ENCODE peak calls at places on chromosomes 7 and 10, in four cellular contexts. J, S, Z and F are unnamed samples.

GRCh38 chr10:22927661-22928403 is at the start of gene ARMC3:
- DNase-seq in J (no peak), S (no peak), Z (no peak), F (no peak)

GRCh38 chr10:104350146-104350635 is 3.4 kb upstream of the CFAP58 start:
- DNase-seq in J (no peak), S (no peak), Z (no peak), F (no peak)

GRCh38 chr10:124259139-124259825 is 159.4 kb downstream of the OAT start:
- DNase-seq in J (no peak), S (no peak), Z (no peak), F (no peak)

GRCh38 chr7:38147005-38147404 is 31.0 kb upstream of the STARD3NL start:
- DNase-seq in J (no peak), S (no peak), Z (no peak), F (no peak)

GRCh38 chr7:158365332-158365731 is 222.3 kb downstream of the PTPRN2 start:
- DNase-seq in J (no peak), S (no peak), Z (peak), F (no peak)

GRCh38 chr7:105794741-105795729 is 81.4 kb downstream of the ATXN7L1 start:
- DNase-seq in J (peak), S (no peak), Z (no peak), F (no peak)

GRCh38 chr10:97851341-97852001 is 1.8 kb downstream of the GOLGA7B start:
- DNase-seq in J (no peak), S (no peak), Z (no peak), F (no peak)

GRCh38 chr7:107993879-107994278 is 9.1 kb downstream of the LAMB1 start:
- DNase-seq in J (no peak), S (no peak), Z (no peak), F (no peak)

GRCh38 chr7:27576360-27576944 is 86.2 kb downstream of the HIBADH start:
- DNase-seq in J (peak), S (no peak), Z (no peak), F (no peak)

GRCh38 chr10:46542567-46543323 is 13.7 kb downstream of the GPRIN2 start:
- DNase-seq in J (no peak), S (no peak), Z (no peak), F (peak)

GRCh38 chr10:91493313-91493712 is 83.2 kb downstream of the HECTD2 start:
- DNase-seq in J (no peak), S (no peak), Z (no peak), F (no peak)

GRCh38 chr10:78318305-78318704 is 284.6 kb downstream of the RPS24 start:
- DNase-seq in J (no peak), S (no peak), Z (no peak), F (peak)

GRCh38 chr7:128200376-128200775 is 40.7 kb upstream of the LEP start:
- DNase-seq in J (no peak), S (no peak), Z (no peak), F (no peak)

GRCh38 chr7:24874791-24875190 is 105.2 kb downstream of the OSBPL3 start:
- DNase-seq in J (no peak), S (no peak), Z (no peak), F (no peak)

GRCh38 chr10:32377458-32378370 is 30.8 kb upstream of the EPC1 start:
- DNase-seq in J (no peak), S (no peak), Z (no peak), F (no peak)
- H3K27ac ChIP-seq in J (no peak), S (peak), Z (peak), F (peak)

DNA sequence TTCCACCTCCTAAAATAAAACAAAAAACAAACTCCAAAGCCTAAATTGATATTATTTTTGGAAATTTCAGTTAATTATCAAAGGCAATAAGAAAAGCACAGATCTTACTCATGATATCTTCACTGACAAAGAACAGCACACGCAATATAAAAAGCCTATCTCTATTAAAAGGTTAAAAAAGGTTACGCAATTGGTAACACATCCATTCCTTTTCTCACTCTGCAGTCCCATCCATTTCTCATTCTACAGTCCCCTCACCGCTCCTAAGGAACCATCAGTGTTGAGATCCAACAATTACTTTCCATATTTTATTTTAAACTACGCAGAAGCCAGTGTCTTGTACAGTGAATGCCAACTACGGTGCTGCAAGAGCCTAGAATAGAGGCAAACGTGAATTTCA is 1.3 kb downstream of the SEC61G start:
- DNase-seq in J (no peak), S (no peak), Z (no peak), F (no peak)
- H3K27ac ChIP-seq in J (no peak), S (peak), Z (no peak), F (no peak)

DNA sequence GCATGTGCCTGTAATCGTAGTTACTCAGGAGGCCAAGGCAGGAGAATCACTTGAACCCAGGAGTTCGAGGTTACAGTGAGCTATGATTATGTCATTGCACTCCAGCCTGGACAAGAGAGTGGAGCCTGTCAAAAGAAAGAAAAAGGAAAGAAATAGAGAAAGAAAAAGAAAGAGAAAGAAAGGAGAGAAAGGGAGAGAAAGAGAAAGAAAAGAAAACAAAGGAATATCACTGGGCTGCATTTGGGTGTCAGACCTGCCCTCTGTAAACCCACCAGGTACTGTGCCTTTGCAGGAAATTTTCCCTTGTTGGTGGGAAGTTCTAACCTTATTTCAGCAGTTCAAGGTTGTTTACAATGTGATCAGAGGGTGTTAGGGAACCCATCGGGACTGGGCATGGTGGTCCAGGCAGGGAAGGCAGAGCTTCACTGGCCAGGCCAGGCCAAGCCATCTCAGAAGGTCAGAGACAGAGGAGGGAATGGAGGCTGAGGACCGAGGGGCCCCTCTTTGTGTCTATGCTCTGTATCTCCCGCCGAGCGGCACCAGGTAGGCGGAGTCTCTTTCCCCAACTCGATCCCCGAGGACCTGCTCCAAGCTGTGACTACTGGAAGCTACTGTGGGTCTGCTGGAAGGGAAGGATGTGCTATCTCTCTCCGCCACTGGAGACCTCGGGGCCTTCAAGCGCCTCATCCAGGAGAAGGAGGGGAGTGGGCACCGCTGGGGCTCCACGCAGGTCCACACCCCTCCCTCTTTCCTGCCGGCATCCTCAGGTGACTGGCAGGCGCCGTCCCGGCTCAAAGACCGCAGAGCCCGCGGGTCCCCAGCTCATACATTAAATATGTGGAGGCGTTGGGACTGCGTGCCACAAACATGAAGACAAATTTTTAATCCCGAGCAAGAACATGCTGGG is 15.2 kb upstream of the KAZALD1 start:
- DNase-seq in J (no peak), S (no peak), Z (no peak), F (no peak)
- H3K27ac ChIP-seq in J (no peak), S (no peak), Z (no peak), F (no peak)

DNA sequence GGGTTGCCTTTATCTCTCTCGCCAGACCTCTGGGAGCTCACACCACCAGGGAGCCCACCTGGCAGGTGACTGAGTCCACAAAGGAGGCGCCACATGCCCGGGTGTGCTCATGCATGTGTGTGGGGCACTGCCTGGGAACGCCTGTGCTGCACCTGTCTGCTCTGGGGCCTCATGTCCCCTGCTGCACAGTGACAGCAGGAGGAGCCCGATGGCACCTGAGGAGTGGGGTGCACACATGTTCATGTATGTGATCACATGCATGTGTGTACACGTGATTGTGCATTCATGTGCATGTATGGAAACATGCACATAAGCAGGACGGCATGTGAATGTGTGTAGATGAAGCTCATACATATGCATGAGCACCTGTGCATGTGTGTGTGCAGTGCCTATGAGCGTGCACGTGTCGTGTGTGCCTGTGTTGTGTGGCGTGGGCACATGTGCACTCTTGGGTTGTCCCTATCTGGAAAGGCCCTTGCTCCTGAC is 22.0 kb downstream of the YKT6 start:
- DNase-seq in J (no peak), S (no peak), Z (no peak), F (no peak)
- H3K27ac ChIP-seq in J (no peak), S (no peak), Z (no peak), F (no peak)